ENCODE peak calls at places on chromosome 10, in seven cellular contexts. H, Q, D, A, E, Z and L are unnamed samples.
A peak's percentile ranks its signal among the peaks of the same experiment; 100 is the strongest.

GRCh38 chr10:94076325-94076841 is 82.7 kb downstream of the PLCE1 start:
- DNase-seq in A (peak; percentile 68), Z (no peak), E (no peak), H (peak; percentile 60), D (no peak), Q (no peak), L (no peak)

GRCh38 chr10:31603245-31604087 is 284.4 kb downstream of the ZEB1 start:
- DNase-seq in Q (peak; percentile 92), E (peak; percentile 81), Z (peak; percentile 96), A (peak; percentile 68), H (peak; percentile 85), D (peak; percentile 84), L (peak; percentile 91)

GRCh38 chr10:101745074-101745690 is 30.7 kb downstream of the FGF8 start:
- DNase-seq in E (no peak), A (no peak), Q (no peak), D (no peak), H (no peak), Z (no peak), L (no peak)

GRCh38 chr10:124231188-124232135 is 138.1 kb upstream of the CHST15 start:
- DNase-seq in A (no peak), Q (peak; percentile 64), Z (no peak), D (no peak), H (no peak), E (peak; percentile 84), L (no peak)

GRCh38 chr10:97713351-97713827 is at the start of gene MARVELD1:
- DNase-seq in A (no peak), D (no peak), H (peak; percentile 57), E (no peak), Z (peak; percentile 61), Q (no peak), L (peak; percentile 51)

GRCh38 chr10:30052062-30052461 is 7.3 kb downstream of the JCAD start:
- DNase-seq in E (no peak), D (no peak), Q (no peak), H (peak; percentile 25), A (no peak), Z (no peak), L (no peak)

GRCh38 chr10:7484456-7485266 is 73.8 kb upstream of the SFMBT2 start:
- DNase-seq in E (peak; percentile 94), A (no peak), D (no peak), H (no peak), Q (peak; percentile 35), Z (no peak), L (no peak)

GRCh38 chr10:102579206-102579790 is 65.0 kb upstream of the TRIM8 start:
- DNase-seq in Z (no peak), D (no peak), E (no peak), H (no peak), A (no peak), Q (no peak), L (no peak)

GRCh38 chr10:24503627-24504320 is 219.9 kb downstream of the ARHGAP21 start:
- DNase-seq in Q (peak; percentile 38), D (no peak), Z (peak; percentile 65), E (peak; percentile 52), H (peak; percentile 8), A (peak; percentile 33), L (peak; percentile 59)

GRCh38 chr10:3924344-3924743 is 139.3 kb upstream of the KLF6 start:
- DNase-seq in Z (no peak), A (peak; percentile 97), Q (no peak), E (no peak), H (peak; percentile 88), D (no peak), L (peak; percentile 42)

GRCh38 chr10:109282510-109282909 is 640.8 kb downstream of the XPNPEP1 start:
- DNase-seq in H (peak; percentile 77), A (no peak), E (no peak), D (no peak), Z (no peak), Q (no peak), L (no peak)

GRCh38 chr10:133388973-133389818 is 4.8 kb upstream of the MTG1 start:
- DNase-seq in Q (peak; percentile 46), A (no peak), Z (no peak), D (peak; percentile 36), E (peak; percentile 87), H (no peak), L (peak; percentile 14)

GRCh38 chr10:22713853-22714523 is 390 bp downstream of the PIP4K2A start:
- DNase-seq in H (no peak), Z (peak; percentile 50), A (no peak), D (peak; percentile 61), E (peak; percentile 65), Q (peak; percentile 35), L (peak; percentile 56)

GRCh38 chr10:79463578-79464496 is 18.4 kb upstream of the ZCCHC24 start:
- DNase-seq in H (no peak), Q (no peak), E (no peak), Z (no peak), D (no peak), A (no peak), L (no peak)

GRCh38 chr10:1368772-1369171 is 312.6 kb downstream of the WDR37 start:
- DNase-seq in H (no peak), Z (peak; percentile 68), D (no peak), A (peak; percentile 11), Q (peak; percentile 52), E (peak; percentile 62), L (peak; percentile 67)

GRCh38 chr10:132253092-132253687 is 54.6 kb downstream of the STK32C start:
- DNase-seq in E (no peak), Z (no peak), H (no peak), A (no peak), D (no peak), Q (no peak), L (no peak)

GRCh38 chr10:73086816-73087215 is 9.8 kb downstream of the P4HA1 start:
- DNase-seq in E (no peak), A (no peak), H (no peak), Z (no peak), Q (no peak), D (no peak), L (no peak)

GRCh38 chr10:69757553-69758309 is 44.0 kb upstream of the COL13A1 start:
- DNase-seq in Z (peak; percentile 30), E (no peak), Q (no peak), H (no peak), A (peak; percentile 20), D (no peak), L (no peak)

GRCh38 chr10:4344544-4344994 is 481.4 kb upstream of the AKR1E2 start:
- DNase-seq in A (no peak), H (peak; percentile 100), E (no peak), D (no peak), Q (peak; percentile 70), Z (no peak), L (no peak)

GRCh38 chr10:113716109-113717010 is 35.1 kb upstream of the PLEKHS1 start:
- DNase-seq in D (no peak), Q (no peak), E (no peak), H (no peak), Z (no peak), A (no peak), L (no peak)

GRCh38 chr10:3911713-3912442 is 126.9 kb upstream of the KLF6 start:
- DNase-seq in Z (no peak), H (no peak), E (no peak), D (no peak), Q (no peak), A (no peak), L (no peak)

GRCh38 chr10:16853201-16853600 is 36.0 kb upstream of the RSU1 start:
- DNase-seq in Q (no peak), H (peak; percentile 59), Z (no peak), E (peak; percentile 29), A (peak; percentile 60), D (no peak), L (no peak)

GRCh38 chr10:43647576-43647975 is 1.1 kb downstream of the ZNF32 start:
- DNase-seq in D (no peak), E (no peak), Z (no peak), Q (no peak), H (no peak), A (no peak), L (no peak)

GRCh38 chr10:120422459-120422858 is 34.6 kb upstream of the PLPP4 start:
- DNase-seq in E (no peak), A (no peak), Z (no peak), D (no peak), Q (no peak), H (peak; percentile 96), L (no peak)

GRCh38 chr10:101063548-101064414 is 2.0 kb downstream of the KAZALD1 start:
- DNase-seq in A (no peak), Z (no peak), H (no peak), D (no peak), E (no peak), Q (no peak), L (no peak)

GRCh38 chr10:1504286-1504685 is 233.0 kb downstream of the ADARB2 start:
- DNase-seq in D (no peak), H (no peak), Q (no peak), Z (no peak), E (no peak), A (no peak), L (no peak)

GRCh38 chr10:7506571-7506970 is 95.7 kb upstream of the SFMBT2 start:
- DNase-seq in D (no peak), Z (no peak), A (no peak), E (no peak), H (no peak), Q (no peak), L (no peak)

GRCh38 chr10:66187096-66187733 is 738.6 kb upstream of the LRRTM3 start:
- DNase-seq in D (no peak), H (no peak), E (no peak), A (no peak), Z (no peak), Q (no peak), L (no peak)

GRCh38 chr10:87605656-87606308 is 53.9 kb upstream of the PAPSS2 start:
- DNase-seq in H (no peak), D (no peak), A (peak; percentile 9), E (no peak), Q (no peak), Z (no peak), L (no peak)